ENCODE peak calls at places on chromosomes 2 and 18, in four cellular contexts. One of them, this sample, is unnamed.

GRCh38 chr18:73908323-73908722 is 239.3 kb downstream of the FBXO15 start:
- DNase-seq in AG04450: no peak
- DNase-seq in heart right ventricle: no peak
- DNase-seq in CD8-positive, alpha-beta T cell: no peak
- DNase-seq in this sample: no peak

GRCh38 chr2:88303865-88304264 is 133.7 kb downstream of the THNSL2 start:
- DNase-seq in AG04450: no peak
- DNase-seq in heart right ventricle: no peak
- DNase-seq in CD8-positive, alpha-beta T cell: no peak
- DNase-seq in this sample: no peak

GRCh38 chr2:216426166-216426777 is 14.0 kb downstream of the SMARCAL1 start:
- DNase-seq in AG04450: no peak
- DNase-seq in heart right ventricle: no peak
- DNase-seq in CD8-positive, alpha-beta T cell: no peak
- DNase-seq in this sample: no peak

GRCh38 chr18:69715322-69715721 is 232.4 kb downstream of the CD226 start:
- DNase-seq in AG04450: no peak
- DNase-seq in heart right ventricle: no peak
- DNase-seq in CD8-positive, alpha-beta T cell: no peak
- DNase-seq in this sample: no peak

GRCh38 chr2:204545861-204546773 is 842 bp downstream of the PARD3B start:
- DNase-seq in AG04450: no peak
- DNase-seq in heart right ventricle: peak; percentile 19
- DNase-seq in CD8-positive, alpha-beta T cell: peak; percentile 5
- DNase-seq in this sample: peak; percentile 10

GRCh38 chr18:67266591-67267237 is 249.8 kb downstream of the DSEL start:
- DNase-seq in AG04450: no peak
- DNase-seq in heart right ventricle: no peak
- DNase-seq in CD8-positive, alpha-beta T cell: no peak
- DNase-seq in this sample: no peak

GRCh38 chr2:9548506-9548905 is 7.1 kb downstream of the ADAM17 start:
- DNase-seq in AG04450: no peak
- DNase-seq in heart right ventricle: no peak
- DNase-seq in CD8-positive, alpha-beta T cell: no peak
- DNase-seq in this sample: peak; percentile 45

GRCh38 chr18:26655010-26655613 is 106.8 kb upstream of the KCTD1 start:
- DNase-seq in AG04450: no peak
- DNase-seq in heart right ventricle: no peak
- DNase-seq in CD8-positive, alpha-beta T cell: no peak
- DNase-seq in this sample: no peak

GRCh38 chr2:42905341-42906114 is 113.1 kb upstream of the HAAO start:
- DNase-seq in AG04450: no peak
- DNase-seq in heart right ventricle: no peak
- DNase-seq in CD8-positive, alpha-beta T cell: no peak
- DNase-seq in this sample: no peak

GRCh38 chr18:63834471-63835113 is 52.9 kb upstream of the SERPINB2 start:
- DNase-seq in AG04450: no peak
- DNase-seq in heart right ventricle: no peak
- DNase-seq in CD8-positive, alpha-beta T cell: no peak
- DNase-seq in this sample: no peak

GRCh38 chr18:46953195-46953594 is 35.8 kb downstream of the KATNAL2 start:
- DNase-seq in AG04450: no peak
- DNase-seq in heart right ventricle: no peak
- DNase-seq in CD8-positive, alpha-beta T cell: no peak
- DNase-seq in this sample: no peak

GRCh38 chr2:231665208-231665921 is 43.0 kb upstream of the PTMA start:
- DNase-seq in AG04450: no peak
- DNase-seq in heart right ventricle: no peak
- DNase-seq in CD8-positive, alpha-beta T cell: no peak
- DNase-seq in this sample: no peak
- H3K4me3 ChIP-seq in AG04450: no peak overlapping the region
- H3K4me3 ChIP-seq in heart right ventricle: peak overlapping the region; percentile 45
- H3K4me3 ChIP-seq in CD8-positive, alpha-beta T cell: no peak overlapping the region
- H3K4me3 ChIP-seq in this sample: peak overlapping the region; percentile 63

GRCh38 chr2:11427224-11427623 is 38.7 kb downstream of the E2F6 start:
- DNase-seq in AG04450: no peak
- DNase-seq in heart right ventricle: no peak
- DNase-seq in CD8-positive, alpha-beta T cell: no peak
- DNase-seq in this sample: no peak
- TF ChIP-seq CTCF in AG04450: no peak
- TF ChIP-seq CTCF in heart right ventricle: no peak
- TF ChIP-seq CTCF in CD8-positive, alpha-beta T cell: no peak
- TF ChIP-seq CTCF in this sample: no peak

GRCh38 chr2:179861777-179862117 is 335 bp upstream of the ZNF385B start:
- DNase-seq in AG04450: no peak
- DNase-seq in heart right ventricle: no peak
- DNase-seq in CD8-positive, alpha-beta T cell: no peak
- DNase-seq in this sample: no peak
- H3K27me3 ChIP-seq in AG04450: peaks cover 30% of the 10 kb centered on the region
- H3K27me3 ChIP-seq in heart right ventricle: peaks cover 80% of the 10 kb centered on the region
- H3K27me3 ChIP-seq in CD8-positive, alpha-beta T cell: no peaks in the 10 kb centered on the region
- H3K27me3 ChIP-seq in this sample: no peaks in the 10 kb centered on the region

DNA sequence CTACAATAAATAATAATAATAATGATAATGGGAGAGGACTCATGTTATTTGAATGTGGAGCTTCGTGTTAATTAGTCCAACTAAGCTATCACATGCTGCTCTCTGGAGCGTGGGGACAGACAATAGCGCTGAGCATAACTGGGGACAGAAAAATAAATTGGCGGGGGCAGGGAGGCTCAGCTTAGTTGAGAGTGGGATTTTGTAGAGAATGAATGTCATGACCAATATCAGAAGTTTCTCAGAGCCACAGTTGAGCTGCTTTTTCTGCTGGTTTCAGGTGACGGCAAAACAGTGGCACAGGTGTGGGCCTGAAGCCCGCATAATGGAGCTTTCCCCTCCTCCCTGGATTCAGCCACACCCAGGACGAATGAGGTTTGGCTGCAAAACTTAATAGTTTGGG is 111.1 kb upstream of the CAB39 start:
- DNase-seq in AG04450: no peak
- DNase-seq in heart right ventricle: no peak
- DNase-seq in CD8-positive, alpha-beta T cell: no peak
- DNase-seq in this sample: peak; percentile 80
- H3K4me3 ChIP-seq in AG04450: no peak overlapping the region
- H3K4me3 ChIP-seq in heart right ventricle: no peak overlapping the region
- H3K4me3 ChIP-seq in CD8-positive, alpha-beta T cell: no peak overlapping the region
- H3K4me3 ChIP-seq in this sample: no peak overlapping the region

GRCh38 chr2:98729652-98730051 is 1.3 kb downstream of the MGAT4A start:
- DNase-seq in AG04450: no peak
- DNase-seq in heart right ventricle: no peak
- DNase-seq in CD8-positive, alpha-beta T cell: no peak
- DNase-seq in this sample: no peak

GRCh38 chr2:98730053-98730850 is 680 bp downstream of the MGAT4A start:
- DNase-seq in AG04450: no peak
- DNase-seq in heart right ventricle: peak; percentile 44
- DNase-seq in CD8-positive, alpha-beta T cell: peak; percentile 70
- DNase-seq in this sample: no peak

GRCh38 chr2:98732430-98733051 is 1.6 kb upstream of the MGAT4A start:
- DNase-seq in AG04450: no peak
- DNase-seq in heart right ventricle: no peak
- DNase-seq in CD8-positive, alpha-beta T cell: no peak
- DNase-seq in this sample: no peak

GRCh38 chr2:98731709-98732349 is 897 bp upstream of the MGAT4A start:
- DNase-seq in AG04450: no peak
- DNase-seq in heart right ventricle: no peak
- DNase-seq in CD8-positive, alpha-beta T cell: no peak
- DNase-seq in this sample: no peak

GRCh38 chr2:98730851-98731708 is at the start of gene MGAT4A:
- DNase-seq in AG04450: no peak
- DNase-seq in heart right ventricle: peak; percentile 88
- DNase-seq in CD8-positive, alpha-beta T cell: peak; percentile 84
- DNase-seq in this sample: peak; percentile 77
- TF ChIP-seq CTCF in AG04450: peak; percentile 9
- TF ChIP-seq CTCF in heart right ventricle: no peak
- TF ChIP-seq CTCF in CD8-positive, alpha-beta T cell: no peak
- TF ChIP-seq CTCF in this sample: no peak

GRCh38 chr2:10965241-10965843 is 53.6 kb downstream of the KCNF1 start:
- DNase-seq in AG04450: no peak
- DNase-seq in heart right ventricle: no peak
- DNase-seq in CD8-positive, alpha-beta T cell: no peak
- DNase-seq in this sample: no peak
- H3K27me3 ChIP-seq in AG04450: peaks cover 3% of the 10 kb centered on the region
- H3K27me3 ChIP-seq in heart right ventricle: peaks cover 19% of the 10 kb centered on the region
- H3K27me3 ChIP-seq in CD8-positive, alpha-beta T cell: no peaks in the 10 kb centered on the region
- H3K27me3 ChIP-seq in this sample: peaks cover 6% of the 10 kb centered on the region